ENCODE peak calls at places on chromosomes 7 and 10, in four cellular contexts. O is GM23338, Z is NCI-H1417 treated with DMSO at 0.1 percent for 48 hours, C is OCI-LY7. J is an unnamed sample.

GRCh38 chr10:86284355-86285105 is 82.1 kb downstream of the GRID1 start:
- DNase-seq in O (no peak), C (no peak), Z (no peak), J (no peak)

GRCh38 chr10:126037946-126038345 is 141.6 kb downstream of the FANK1 start:
- DNase-seq in Z (no peak), C (no peak), O (no peak), J (no peak)

GRCh38 chr7:92639213-92639896 is 49.2 kb upstream of the FAM133B start:
- DNase-seq in O (no peak), C (no peak), Z (no peak), J (no peak)

GRCh38 chr7:355568-355967 is 65.6 kb downstream of the FOXL3 start:
- DNase-seq in Z (no peak), C (no peak), O (no peak), J (no peak)

GRCh38 chr10:33410096-33410859 is 75.8 kb upstream of the NRP1 start:
- DNase-seq in O (no peak), C (no peak), Z (no peak), J (no peak)

GRCh38 chr10:28910960-28911359 is 233.6 kb downstream of the BAMBI start:
- DNase-seq in O (no peak), Z (no peak), C (no peak), J (peak; percentile 43)

GRCh38 chr10:86648706-86649426 is 5.5 kb upstream of the OPN4 start:
- DNase-seq in Z (no peak), C (no peak), O (no peak), J (no peak)

GRCh38 chr7:102913846-102914245 is 1.0 kb downstream of the LRRC17 start:
- DNase-seq in O (no peak), Z (no peak), C (no peak), J (no peak)

GRCh38 chr7:64509583-64509982 is 53.3 kb downstream of the ZNF680 start:
- DNase-seq in C (no peak), Z (no peak), O (no peak), J (no peak)

GRCh38 chr7:128454808-128455555 is 696 bp upstream of the HILPDA start:
- DNase-seq in O (peak; percentile 41), Z (no peak), C (peak; percentile 21), J (no peak)

GRCh38 chr7:114988755-114989154 is 66.9 kb downstream of the MDFIC start:
- DNase-seq in Z (no peak), C (no peak), O (no peak), J (peak; percentile 54)

GRCh38 chr10:70222340-70222794 is 10.9 kb downstream of the PPA1 start:
- DNase-seq in C (no peak), Z (no peak), O (no peak), J (no peak)

GRCh38 chr10:96588060-96588554 is 1.3 kb upstream of the TM9SF3 start:
- DNase-seq in C (peak; percentile 34), Z (no peak), O (no peak), J (no peak)

GRCh38 chr10:59333731-59334130 is 28.6 kb downstream of the FAM13C start:
- DNase-seq in Z (no peak), C (no peak), O (no peak), J (no peak)

GRCh38 chr10:89175821-89176220 is 31.3 kb downstream of the CH25H start:
- DNase-seq in O (no peak), C (no peak), Z (no peak), J (no peak)

GRCh38 chr10:43735907-43736306 is 87.2 kb upstream of the ZNF32 start:
- DNase-seq in Z (no peak), O (no peak), C (no peak), J (no peak)

GRCh38 chr7:78863248-78863647 is 590.2 kb downstream of the MAGI2 start:
- DNase-seq in O (peak; percentile 11), C (no peak), Z (no peak), J (no peak)

GRCh38 chr7:33258561-33258960 is 129.2 kb downstream of the BBS9 start:
- DNase-seq in O (no peak), C (no peak), Z (no peak), J (no peak)

GRCh38 chr10:18436902-18437301 is 214.5 kb downstream of the NSUN6 start:
- DNase-seq in C (no peak), Z (no peak), O (no peak), J (no peak)

GRCh38 chr7:34137176-34137575 is 231.8 kb downstream of the BMPER start:
- DNase-seq in C (no peak), O (no peak), Z (no peak), J (no peak)

GRCh38 chr10:33459597-33459996 is 125.1 kb upstream of the NRP1 start:
- DNase-seq in O (no peak), C (no peak), Z (no peak), J (no peak)

GRCh38 chr10:92573091-92573797 is 649 bp downstream of the IDE start:
- DNase-seq in Z (no peak), O (peak; percentile 55), C (peak; percentile 40), J (peak; percentile 54)

GRCh38 chr7:41367967-41368882 is 334.7 kb downstream of the INHBA start:
- DNase-seq in O (no peak), Z (no peak), C (no peak), J (no peak)